ENCODE peak calls at places on chromosomes 5 and 9, in four cellular contexts. N, X, H and R are unnamed samples.

GRCh38 chr5:177985430-177986040 is 10.5 kb downstream of the PROP1 start:
- DNase-seq in N (no peak), H (no peak), X (no peak), R (no peak)

GRCh38 chr5:177339107-177339638 is 12.3 kb downstream of the LMAN2 start:
- DNase-seq in N (no peak), X (no peak), H (no peak), R (no peak)

GRCh38 chr9:69671904-69672827 is at the start of gene APBA1:
- DNase-seq in X (peak; percentile 33), N (peak; percentile 21), H (peak; percentile 48), R (peak; percentile 32)

GRCh38 chr5:75335952-75336624 is 932 bp upstream of the HMGCR start:
- DNase-seq in H (no peak), N (peak; percentile 69), X (peak; percentile 88), R (no peak)

GRCh38 chr5:850511-851006 is at the start of gene ZDHHC11:
- DNase-seq in N (no peak), X (no peak), H (peak; percentile 23), R (no peak)

GRCh38 chr5:174086751-174087150 is 41.2 kb downstream of the NSG2 start:
- DNase-seq in X (no peak), H (no peak), N (no peak), R (no peak)

GRCh38 chr9:109906766-109907382 is 126.9 kb downstream of the PALM2AKAP2 start:
- DNase-seq in N (peak; percentile 21), X (peak; percentile 30), H (no peak), R (peak; percentile 26)

GRCh38 chr5:60586307-60586901 is 113.6 kb downstream of the DEPDC1B start:
- DNase-seq in X (peak; percentile 51), H (no peak), N (peak; percentile 45), R (peak; percentile 36)

GRCh38 chr5:124741711-124742496 is 4.5 kb downstream of the ZNF608 start:
- DNase-seq in H (no peak), X (peak; percentile 81), N (no peak), R (no peak)

GRCh38 chr9:114930063-114930812 is at the start of gene TNFSF8:
- DNase-seq in N (no peak), H (peak; percentile 78), X (no peak), R (no peak)

GRCh38 chr5:137264573-137264972 is 234.6 kb downstream of the SPOCK1 start:
- DNase-seq in H (no peak), N (no peak), X (peak; percentile 94), R (no peak)

GRCh38 chr5:64587370-64587769 is 81.6 kb downstream of the RGS7BP start:
- DNase-seq in H (no peak), X (no peak), N (no peak), R (no peak)

GRCh38 chr9:21294325-21294724 is 10.8 kb downstream of the IFNA5 start:
- DNase-seq in H (peak; percentile 46), N (no peak), X (peak; percentile 63), R (no peak)